ENCODE peak calls at places on chromosomes 3 and 15, in nine cellular contexts. W, P, Q, O, S, F, C, K and J are unnamed samples.

GRCh38 chr15:43285609-43286037 is 18.9 kb upstream of the TGM5 start:
- DNase-seq in W (no peak), P (peak; percentile 65), Q (no peak), O (peak; percentile 41), S (peak; percentile 49), F (peak; percentile 90), C (peak; percentile 44), K (peak; percentile 85), J (peak; percentile 88)

GRCh38 chr3:36695113-36695768 is 69.1 kb downstream of the DCLK3 start:
- DNase-seq in W (no peak), P (no peak), Q (no peak), O (no peak), S (no peak), F (no peak), C (no peak), K (no peak), J (peak; percentile 49)

GRCh38 chr15:89673162-89673506 is 6.0 kb downstream of the PLIN1 start:
- DNase-seq in W (no peak), P (peak; percentile 31), Q (no peak), O (no peak), S (no peak), F (peak; percentile 47), C (peak; percentile 49), K (peak; percentile 61), J (peak; percentile 54)

GRCh38 chr3:72694398-72694797 is 153.8 kb downstream of the SHQ1 start:
- DNase-seq in W (no peak), P (peak; percentile 31), Q (no peak), O (no peak), S (no peak), F (no peak), C (no peak), K (no peak), J (no peak)

GRCh38 chr3:31978553-31978952 is 2.5 kb downstream of the OSBPL10 start:
- DNase-seq in W (no peak), P (no peak), Q (no peak), O (no peak), S (peak; percentile 66), F (no peak), C (no peak), K (no peak), J (no peak)

GRCh38 chr15:81865850-81866537 is 179.8 kb downstream of the MEX3B start:
- DNase-seq in W (no peak), P (no peak), Q (no peak), O (no peak), S (no peak), F (no peak), C (no peak), K (peak; percentile 76), J (no peak)

GRCh38 chr15:28992996-28993719 is 107.4 kb downstream of the APBA2 start:
- DNase-seq in W (peak; percentile 45), P (no peak), Q (no peak), O (no peak), S (no peak), F (no peak), C (no peak), K (no peak), J (no peak)

GRCh38 chr15:72998226-72998625 is 54.0 kb upstream of the NEO1 start:
- DNase-seq in W (no peak), P (no peak), Q (no peak), O (no peak), S (peak; percentile 33), F (no peak), C (no peak), K (no peak), J (no peak)

GRCh38 chr3:155323063-155323666 is 29.7 kb upstream of the STRIT1 start:
- DNase-seq in W (no peak), P (peak; percentile 85), Q (no peak), O (no peak), S (peak; percentile 49), F (peak; percentile 84), C (peak; percentile 61), K (peak; percentile 34), J (peak; percentile 72)

GRCh38 chr3:53255360-53255774 is 455 bp downstream of the TKT start:
- DNase-seq in W (peak; percentile 59), P (peak; percentile 36), Q (peak; percentile 58), O (peak; percentile 29), S (no peak), F (no peak), C (no peak), K (peak; percentile 65), J (no peak)

GRCh38 chr3:30720586-30721313 is 114.3 kb downstream of the TGFBR2 start:
- DNase-seq in W (no peak), P (peak; percentile 91), Q (no peak), O (no peak), S (peak; percentile 83), F (no peak), C (no peak), K (no peak), J (no peak)

GRCh38 chr15:44968475-44968874 is 12.0 kb downstream of the TERB2 start:
- DNase-seq in W (no peak), P (no peak), Q (no peak), O (no peak), S (no peak), F (no peak), C (no peak), K (no peak), J (no peak)

GRCh38 chr15:78637776-78638435 is 3.1 kb downstream of the CHRNB4 start:
- DNase-seq in W (no peak), P (no peak), Q (no peak), O (no peak), S (no peak), F (no peak), C (no peak), K (no peak), J (no peak)

GRCh38 chr3:102089904-102090492 is 240.7 kb downstream of the NFKBIZ start:
- DNase-seq in W (no peak), P (peak; percentile 83), Q (no peak), O (no peak), S (peak; percentile 43), F (no peak), C (no peak), K (no peak), J (no peak)

GRCh38 chr3:78605178-78605577 is 1162.6 kb downstream of the ROBO1 start:
- DNase-seq in W (no peak), P (peak; percentile 62), Q (no peak), O (no peak), S (no peak), F (no peak), C (no peak), K (no peak), J (no peak)

GRCh38 chr3:98732239-98733054 is 30.7 kb upstream of the ST3GAL6 start:
- DNase-seq in W (peak; percentile 54), P (peak; percentile 39), Q (peak; percentile 73), O (peak; percentile 61), S (no peak), F (no peak), C (no peak), K (peak; percentile 64), J (peak; percentile 55)

GRCh38 chr3:57983734-57984518 is 24.3 kb upstream of the FLNB start:
- DNase-seq in W (peak; percentile 55), P (peak; percentile 95), Q (peak; percentile 77), O (peak; percentile 58), S (peak; percentile 89), F (peak; percentile 93), C (no peak), K (peak; percentile 78), J (peak; percentile 78)

GRCh38 chr3:73559730-73560129 is 65.0 kb downstream of the PDZRN3 start:
- DNase-seq in W (no peak), P (no peak), Q (no peak), O (no peak), S (no peak), F (no peak), C (no peak), K (no peak), J (no peak)

GRCh38 chr15:52291204-52291603 is 4.4 kb downstream of the MYO5C start:
- DNase-seq in W (no peak), P (no peak), Q (no peak), O (no peak), S (no peak), F (no peak), C (no peak), K (no peak), J (no peak)

GRCh38 chr3:146469206-146470017 is at the start of gene PLSCR2:
- DNase-seq in W (peak; percentile 78), P (no peak), Q (peak; percentile 64), O (peak; percentile 84), S (no peak), F (no peak), C (peak; percentile 96), K (peak; percentile 85), J (peak; percentile 54)

GRCh38 chr15:68885070-68885469 is 45.3 kb upstream of the SPESP1 start:
- DNase-seq in W (peak; percentile 40), P (peak; percentile 33), Q (no peak), O (no peak), S (peak; percentile 52), F (no peak), C (no peak), K (no peak), J (no peak)

GRCh38 chr15:57307527-57308193 is 68.6 kb upstream of the CGNL1 start:
- DNase-seq in W (peak; percentile 59), P (no peak), Q (no peak), O (no peak), S (no peak), F (no peak), C (no peak), K (no peak), J (no peak)

GRCh38 chr3:124422805-124423204 is 307.4 kb upstream of the UMPS start:
- DNase-seq in W (no peak), P (no peak), Q (no peak), O (no peak), S (no peak), F (no peak), C (no peak), K (no peak), J (no peak)

GRCh38 chr3:159989973-159990846 is 1.6 kb downstream of the IL12A start:
- DNase-seq in W (no peak), P (no peak), Q (no peak), O (no peak), S (no peak), F (peak; percentile 11), C (no peak), K (no peak), J (no peak)